ENCODE peak calls at places on chromosome 21, in five cellular contexts. D is CD8-positive, alpha-beta T cell; Q is HTR-8/SVneo; C is AG08396; Y is HEK293T. N is an unnamed sample.

GRCh38 chr21:46148106-46148505 is 7.3 kb downstream of the FTCD start:
- DNase-seq in D (no peak), Q (no peak), C (no peak), Y (no peak), N (no peak)

GRCh38 chr21:19458295-19458694 is 1054.7 kb upstream of the TMPRSS15 start:
- DNase-seq in D (no peak), Q (no peak), C (no peak), Y (no peak), N (no peak)

GRCh38 chr21:26148834-26149354 is 21.7 kb downstream of the APP start:
- DNase-seq in D (no peak), Q (no peak), C (peak), Y (no peak), N (no peak)

GRCh38 chr21:37855568-37856391 is 60.5 kb downstream of the KCNJ6 start:
- DNase-seq in D (no peak), Q (no peak), C (peak), Y (no peak), N (no peak)

GRCh38 chr21:31727181-31727580 is 4.7 kb downstream of the SCAF4 start:
- DNase-seq in D (no peak), Q (no peak), C (no peak), Y (no peak), N (no peak)

GRCh38 chr21:42666023-42666747 is 12.8 kb downstream of the PDE9A start:
- DNase-seq in D (no peak), Q (no peak), C (peak), Y (peak), N (no peak)

GRCh38 chr21:14862794-14863720 is 201.7 kb downstream of the NRIP1 start:
- DNase-seq in D (no peak), Q (no peak), C (no peak), Y (no peak), N (no peak)

GRCh38 chr21:14959343-14959742 is 105.5 kb downstream of the NRIP1 start:
- DNase-seq in D (no peak), Q (no peak), C (no peak), Y (no peak), N (no peak)

GRCh38 chr21:45470087-45470515 is 65.1 kb downstream of the COL18A1 start:
- DNase-seq in D (peak), Q (no peak), C (no peak), Y (no peak), N (no peak)

GRCh38 chr21:41668686-41669532 is 97.9 kb downstream of the RIPK4 start:
- DNase-seq in D (no peak), Q (no peak), C (no peak), Y (no peak), N (no peak)

GRCh38 chr21:45515241-45516061 is 26.8 kb downstream of the SLC19A1 start:
- DNase-seq in D (peak), Q (no peak), C (no peak), Y (no peak), N (no peak)

GRCh38 chr21:28518620-28519019 is 474.1 kb downstream of the LTN1 start:
- DNase-seq in D (no peak), Q (no peak), C (peak), Y (no peak), N (no peak)

GRCh38 chr21:45080639-45081414 is 6.4 kb downstream of the ADARB1 start:
- DNase-seq in D (no peak), Q (no peak), C (peak), Y (no peak), N (peak)